ENCODE peak calls at places on chromosomes 13 and 19, in nine cellular contexts. One of them, this sample, is unnamed.

GRCh38 chr19:49422407-49423277 is 599 bp downstream of the PTH2 start:
- DNase-seq in heart left ventricle: peak
- DNase-seq in effector CD4-positive, alpha-beta T cell: no peak
- DNase-seq in CD4-positive, CD25-positive, alpha-beta regulatory T cell: peak
- DNase-seq in nucleus accumbens: no peak
- DNase-seq in body of pancreas: peak
- DNase-seq in mucosa of gallbladder: no peak
- DNase-seq in stimulated activated CD4-positive, alpha-beta T cell treated with anti-CD3 and anti-CD28 coated beads, TNF-alpha, amount 100 ng/mL, for 4 hours: no peak
- DNase-seq in WTC11: peak
- DNase-seq in this sample: peak

GRCh38 chr19:7589822-7590221 is 5.8 kb upstream of the CAMSAP3 start:
- DNase-seq in WTC11: no peak
- DNase-seq in CD4-positive, CD25-positive, alpha-beta regulatory T cell: no peak
- DNase-seq in effector CD4-positive, alpha-beta T cell: no peak
- DNase-seq in stimulated activated CD4-positive, alpha-beta T cell treated with anti-CD3 and anti-CD28 coated beads, TNF-alpha, amount 100 ng/mL, for 4 hours: no peak
- DNase-seq in mucosa of gallbladder: no peak
- DNase-seq in body of pancreas: no peak
- DNase-seq in nucleus accumbens: no peak
- DNase-seq in heart left ventricle: no peak
- DNase-seq in this sample: no peak

GRCh38 chr13:35925669-35926068 is 205.5 kb downstream of the DCLK1 start:
- DNase-seq in heart left ventricle: no peak
- DNase-seq in mucosa of gallbladder: no peak
- DNase-seq in body of pancreas: no peak
- DNase-seq in nucleus accumbens: no peak
- DNase-seq in stimulated activated CD4-positive, alpha-beta T cell treated with anti-CD3 and anti-CD28 coated beads, TNF-alpha, amount 100 ng/mL, for 4 hours: no peak
- DNase-seq in effector CD4-positive, alpha-beta T cell: no peak
- DNase-seq in CD4-positive, CD25-positive, alpha-beta regulatory T cell: no peak
- DNase-seq in WTC11: no peak
- DNase-seq in this sample: no peak

GRCh38 chr13:47426126-47426849 is 529.4 kb upstream of the HTR2A start:
- DNase-seq in CD4-positive, CD25-positive, alpha-beta regulatory T cell: no peak
- DNase-seq in mucosa of gallbladder: peak
- DNase-seq in body of pancreas: no peak
- DNase-seq in effector CD4-positive, alpha-beta T cell: no peak
- DNase-seq in WTC11: no peak
- DNase-seq in nucleus accumbens: no peak
- DNase-seq in stimulated activated CD4-positive, alpha-beta T cell treated with anti-CD3 and anti-CD28 coated beads, TNF-alpha, amount 100 ng/mL, for 4 hours: no peak
- DNase-seq in heart left ventricle: peak
- DNase-seq in this sample: no peak

GRCh38 chr13:95153647-95154405 is 147.4 kb downstream of the ABCC4 start:
- DNase-seq in CD4-positive, CD25-positive, alpha-beta regulatory T cell: no peak
- DNase-seq in nucleus accumbens: no peak
- DNase-seq in body of pancreas: no peak
- DNase-seq in heart left ventricle: no peak
- DNase-seq in effector CD4-positive, alpha-beta T cell: no peak
- DNase-seq in stimulated activated CD4-positive, alpha-beta T cell treated with anti-CD3 and anti-CD28 coated beads, TNF-alpha, amount 100 ng/mL, for 4 hours: no peak
- DNase-seq in WTC11: no peak
- DNase-seq in mucosa of gallbladder: no peak
- DNase-seq in this sample: no peak

GRCh38 chr13:60642552-60642951 is 245.5 kb downstream of the TDRD3 start:
- DNase-seq in stimulated activated CD4-positive, alpha-beta T cell treated with anti-CD3 and anti-CD28 coated beads, TNF-alpha, amount 100 ng/mL, for 4 hours: no peak
- DNase-seq in body of pancreas: no peak
- DNase-seq in heart left ventricle: no peak
- DNase-seq in CD4-positive, CD25-positive, alpha-beta regulatory T cell: no peak
- DNase-seq in nucleus accumbens: no peak
- DNase-seq in effector CD4-positive, alpha-beta T cell: no peak
- DNase-seq in mucosa of gallbladder: no peak
- DNase-seq in WTC11: no peak
- DNase-seq in this sample: no peak

GRCh38 chr19:58562126-58563033 is 4.0 kb upstream of the UBE2M start:
- DNase-seq in stimulated activated CD4-positive, alpha-beta T cell treated with anti-CD3 and anti-CD28 coated beads, TNF-alpha, amount 100 ng/mL, for 4 hours: no peak
- DNase-seq in CD4-positive, CD25-positive, alpha-beta regulatory T cell: no peak
- DNase-seq in heart left ventricle: peak
- DNase-seq in effector CD4-positive, alpha-beta T cell: no peak
- DNase-seq in WTC11: peak
- DNase-seq in body of pancreas: peak
- DNase-seq in nucleus accumbens: no peak
- DNase-seq in mucosa of gallbladder: peak
- DNase-seq in this sample: peak

GRCh38 chr19:49689133-49690072 is at the start of gene ADM5:
- DNase-seq in mucosa of gallbladder: no peak
- DNase-seq in CD4-positive, CD25-positive, alpha-beta regulatory T cell: no peak
- DNase-seq in body of pancreas: peak
- DNase-seq in WTC11: peak
- DNase-seq in nucleus accumbens: peak
- DNase-seq in effector CD4-positive, alpha-beta T cell: no peak
- DNase-seq in stimulated activated CD4-positive, alpha-beta T cell treated with anti-CD3 and anti-CD28 coated beads, TNF-alpha, amount 100 ng/mL, for 4 hours: no peak
- DNase-seq in heart left ventricle: no peak
- DNase-seq in this sample: peak

GRCh38 chr13:113930711-113931637 is 42.9 kb downstream of the C13orf46 start:
- DNase-seq in nucleus accumbens: no peak
- DNase-seq in heart left ventricle: peak
- DNase-seq in CD4-positive, CD25-positive, alpha-beta regulatory T cell: no peak
- DNase-seq in body of pancreas: peak
- DNase-seq in effector CD4-positive, alpha-beta T cell: peak
- DNase-seq in mucosa of gallbladder: no peak
- DNase-seq in WTC11: peak
- DNase-seq in stimulated activated CD4-positive, alpha-beta T cell treated with anti-CD3 and anti-CD28 coated beads, TNF-alpha, amount 100 ng/mL, for 4 hours: no peak
- DNase-seq in this sample: no peak

GRCh38 chr19:42480335-42481095 is 37.8 kb upstream of the CXCL17 start:
- DNase-seq in body of pancreas: peak
- DNase-seq in stimulated activated CD4-positive, alpha-beta T cell treated with anti-CD3 and anti-CD28 coated beads, TNF-alpha, amount 100 ng/mL, for 4 hours: no peak
- DNase-seq in heart left ventricle: no peak
- DNase-seq in effector CD4-positive, alpha-beta T cell: no peak
- DNase-seq in nucleus accumbens: no peak
- DNase-seq in WTC11: no peak
- DNase-seq in mucosa of gallbladder: peak
- DNase-seq in CD4-positive, CD25-positive, alpha-beta regulatory T cell: no peak
- DNase-seq in this sample: no peak

GRCh38 chr19:48290341-48290922 is 20.6 kb downstream of the ZNF114 start:
- DNase-seq in mucosa of gallbladder: no peak
- DNase-seq in CD4-positive, CD25-positive, alpha-beta regulatory T cell: no peak
- DNase-seq in body of pancreas: no peak
- DNase-seq in heart left ventricle: no peak
- DNase-seq in effector CD4-positive, alpha-beta T cell: no peak
- DNase-seq in WTC11: peak
- DNase-seq in stimulated activated CD4-positive, alpha-beta T cell treated with anti-CD3 and anti-CD28 coated beads, TNF-alpha, amount 100 ng/mL, for 4 hours: no peak
- DNase-seq in nucleus accumbens: no peak
- DNase-seq in this sample: peak

GRCh38 chr19:48417436-48417835 is 24.0 kb downstream of the GRIN2D start:
- DNase-seq in body of pancreas: no peak
- DNase-seq in CD4-positive, CD25-positive, alpha-beta regulatory T cell: no peak
- DNase-seq in stimulated activated CD4-positive, alpha-beta T cell treated with anti-CD3 and anti-CD28 coated beads, TNF-alpha, amount 100 ng/mL, for 4 hours: no peak
- DNase-seq in nucleus accumbens: no peak
- DNase-seq in WTC11: no peak
- DNase-seq in mucosa of gallbladder: no peak
- DNase-seq in effector CD4-positive, alpha-beta T cell: no peak
- DNase-seq in heart left ventricle: no peak
- DNase-seq in this sample: peak

GRCh38 chr13:27172495-27172842 is 858 bp upstream of the USP12 start:
- DNase-seq in heart left ventricle: no peak
- DNase-seq in effector CD4-positive, alpha-beta T cell: no peak
- DNase-seq in WTC11: no peak
- DNase-seq in nucleus accumbens: no peak
- DNase-seq in CD4-positive, CD25-positive, alpha-beta regulatory T cell: no peak
- DNase-seq in mucosa of gallbladder: no peak
- DNase-seq in stimulated activated CD4-positive, alpha-beta T cell treated with anti-CD3 and anti-CD28 coated beads, TNF-alpha, amount 100 ng/mL, for 4 hours: no peak
- DNase-seq in body of pancreas: no peak
- DNase-seq in this sample: no peak

GRCh38 chr13:74409551-74409950 is 275.3 kb upstream of the KLF12 start:
- DNase-seq in stimulated activated CD4-positive, alpha-beta T cell treated with anti-CD3 and anti-CD28 coated beads, TNF-alpha, amount 100 ng/mL, for 4 hours: no peak
- DNase-seq in CD4-positive, CD25-positive, alpha-beta regulatory T cell: no peak
- DNase-seq in heart left ventricle: no peak
- DNase-seq in effector CD4-positive, alpha-beta T cell: no peak
- DNase-seq in mucosa of gallbladder: no peak
- DNase-seq in nucleus accumbens: no peak
- DNase-seq in body of pancreas: no peak
- DNase-seq in WTC11: no peak
- DNase-seq in this sample: no peak

GRCh38 chr13:40910324-40911050 is 108.6 kb downstream of the ELF1 start:
- DNase-seq in stimulated activated CD4-positive, alpha-beta T cell treated with anti-CD3 and anti-CD28 coated beads, TNF-alpha, amount 100 ng/mL, for 4 hours: no peak
- DNase-seq in nucleus accumbens: no peak
- DNase-seq in mucosa of gallbladder: no peak
- DNase-seq in WTC11: no peak
- DNase-seq in CD4-positive, CD25-positive, alpha-beta regulatory T cell: no peak
- DNase-seq in body of pancreas: no peak
- DNase-seq in effector CD4-positive, alpha-beta T cell: no peak
- DNase-seq in heart left ventricle: no peak
- DNase-seq in this sample: no peak

GRCh38 chr13:27858046-27858445 is 61.8 kb upstream of the PDX1 start:
- DNase-seq in stimulated activated CD4-positive, alpha-beta T cell treated with anti-CD3 and anti-CD28 coated beads, TNF-alpha, amount 100 ng/mL, for 4 hours: no peak
- DNase-seq in heart left ventricle: no peak
- DNase-seq in nucleus accumbens: no peak
- DNase-seq in WTC11: no peak
- DNase-seq in mucosa of gallbladder: no peak
- DNase-seq in body of pancreas: no peak
- DNase-seq in effector CD4-positive, alpha-beta T cell: no peak
- DNase-seq in CD4-positive, CD25-positive, alpha-beta regulatory T cell: no peak
- DNase-seq in this sample: no peak

GRCh38 chr13:27967736-27968315 is 1.3 kb downstream of the CDX2 start:
- DNase-seq in mucosa of gallbladder: no peak
- DNase-seq in effector CD4-positive, alpha-beta T cell: no peak
- DNase-seq in body of pancreas: no peak
- DNase-seq in nucleus accumbens: no peak
- DNase-seq in heart left ventricle: no peak
- DNase-seq in CD4-positive, CD25-positive, alpha-beta regulatory T cell: no peak
- DNase-seq in stimulated activated CD4-positive, alpha-beta T cell treated with anti-CD3 and anti-CD28 coated beads, TNF-alpha, amount 100 ng/mL, for 4 hours: no peak
- DNase-seq in WTC11: no peak
- DNase-seq in this sample: peak

GRCh38 chr19:39563408-39563807 is 23.4 kb upstream of the EID2 start:
- DNase-seq in body of pancreas: no peak
- DNase-seq in WTC11: no peak
- DNase-seq in effector CD4-positive, alpha-beta T cell: no peak
- DNase-seq in heart left ventricle: no peak
- DNase-seq in nucleus accumbens: no peak
- DNase-seq in stimulated activated CD4-positive, alpha-beta T cell treated with anti-CD3 and anti-CD28 coated beads, TNF-alpha, amount 100 ng/mL, for 4 hours: no peak
- DNase-seq in CD4-positive, CD25-positive, alpha-beta regulatory T cell: no peak
- DNase-seq in mucosa of gallbladder: no peak
- DNase-seq in this sample: no peak

GRCh38 chr13:89113744-89114143 is 1442.6 kb downstream of the SLITRK5 start:
- DNase-seq in WTC11: no peak
- DNase-seq in nucleus accumbens: no peak
- DNase-seq in mucosa of gallbladder: no peak
- DNase-seq in effector CD4-positive, alpha-beta T cell: no peak
- DNase-seq in stimulated activated CD4-positive, alpha-beta T cell treated with anti-CD3 and anti-CD28 coated beads, TNF-alpha, amount 100 ng/mL, for 4 hours: no peak
- DNase-seq in body of pancreas: no peak
- DNase-seq in CD4-positive, CD25-positive, alpha-beta regulatory T cell: no peak
- DNase-seq in heart left ventricle: no peak
- DNase-seq in this sample: no peak

GRCh38 chr19:33285441-33285927 is 16.9 kb downstream of the CEBPA start:
- DNase-seq in WTC11: no peak
- DNase-seq in CD4-positive, CD25-positive, alpha-beta regulatory T cell: no peak
- DNase-seq in nucleus accumbens: no peak
- DNase-seq in mucosa of gallbladder: no peak
- DNase-seq in effector CD4-positive, alpha-beta T cell: no peak
- DNase-seq in heart left ventricle: no peak
- DNase-seq in stimulated activated CD4-positive, alpha-beta T cell treated with anti-CD3 and anti-CD28 coated beads, TNF-alpha, amount 100 ng/mL, for 4 hours: no peak
- DNase-seq in body of pancreas: no peak
- DNase-seq in this sample: no peak

GRCh38 chr13:63024458-63024857 is 1608.8 kb upstream of the PCDH20 start:
- DNase-seq in nucleus accumbens: no peak
- DNase-seq in effector CD4-positive, alpha-beta T cell: no peak
- DNase-seq in WTC11: no peak
- DNase-seq in stimulated activated CD4-positive, alpha-beta T cell treated with anti-CD3 and anti-CD28 coated beads, TNF-alpha, amount 100 ng/mL, for 4 hours: no peak
- DNase-seq in CD4-positive, CD25-positive, alpha-beta regulatory T cell: no peak
- DNase-seq in mucosa of gallbladder: no peak
- DNase-seq in body of pancreas: no peak
- DNase-seq in heart left ventricle: no peak
- DNase-seq in this sample: no peak

GRCh38 chr19:5621311-5621944 is 1.1 kb downstream of the SAFB2 start:
- DNase-seq in mucosa of gallbladder: no peak
- DNase-seq in heart left ventricle: no peak
- DNase-seq in body of pancreas: peak
- DNase-seq in stimulated activated CD4-positive, alpha-beta T cell treated with anti-CD3 and anti-CD28 coated beads, TNF-alpha, amount 100 ng/mL, for 4 hours: no peak
- DNase-seq in nucleus accumbens: peak
- DNase-seq in WTC11: no peak
- DNase-seq in effector CD4-positive, alpha-beta T cell: no peak
- DNase-seq in CD4-positive, CD25-positive, alpha-beta regulatory T cell: no peak
- DNase-seq in this sample: no peak

GRCh38 chr19:6464070-6464873 is at the start of gene CRB3:
- DNase-seq in body of pancreas: peak
- DNase-seq in WTC11: peak
- DNase-seq in effector CD4-positive, alpha-beta T cell: peak
- DNase-seq in heart left ventricle: no peak
- DNase-seq in CD4-positive, CD25-positive, alpha-beta regulatory T cell: peak
- DNase-seq in stimulated activated CD4-positive, alpha-beta T cell treated with anti-CD3 and anti-CD28 coated beads, TNF-alpha, amount 100 ng/mL, for 4 hours: peak
- DNase-seq in nucleus accumbens: no peak
- DNase-seq in mucosa of gallbladder: peak
- DNase-seq in this sample: no peak

This sample was measured in glutamatergic neuron.